ENCODE peak calls at places on chromosomes 5 and 9, in eight cellular contexts. One of them, this sample, is unnamed.

GRCh38 chr5:133075572-133076536 is 24.0 kb downstream of the HSPA4 start:
- DNase-seq in GM12878: no peak
- DNase-seq in stomach: no peak
- DNase-seq in GM23338: no peak
- DNase-seq in sigmoid colon: no peak
- DNase-seq in HCT116: no peak
- DNase-seq in prostate gland: no peak
- DNase-seq in HepG2: peak; percentile 28
- DNase-seq in this sample: no peak

GRCh38 chr5:10682429-10682746 is 78.6 kb downstream of the DAP start:
- DNase-seq in HepG2: no peak
- DNase-seq in GM23338: no peak
- DNase-seq in stomach: no peak
- DNase-seq in HCT116: no peak
- DNase-seq in prostate gland: no peak
- DNase-seq in GM12878: no peak
- DNase-seq in sigmoid colon: no peak
- DNase-seq in this sample: no peak

GRCh38 chr5:40017151-40017550 is 592.4 kb upstream of the DAB2 start:
- DNase-seq in prostate gland: no peak
- DNase-seq in sigmoid colon: no peak
- DNase-seq in HCT116: no peak
- DNase-seq in HepG2: no peak
- DNase-seq in GM12878: no peak
- DNase-seq in stomach: no peak
- DNase-seq in GM23338: no peak
- DNase-seq in this sample: peak; percentile 70

GRCh38 chr5:172498431-172499129 is 44.3 kb upstream of the SH3PXD2B start:
- DNase-seq in stomach: no peak
- DNase-seq in GM12878: no peak
- DNase-seq in HCT116: no peak
- DNase-seq in GM23338: no peak
- DNase-seq in prostate gland: peak; percentile 1
- DNase-seq in sigmoid colon: peak; percentile 24
- DNase-seq in HepG2: no peak
- DNase-seq in this sample: no peak

GRCh38 chr5:174188300-174188699 is 142.8 kb downstream of the NSG2 start:
- DNase-seq in HepG2: no peak
- DNase-seq in stomach: no peak
- DNase-seq in sigmoid colon: no peak
- DNase-seq in GM23338: no peak
- DNase-seq in GM12878: no peak
- DNase-seq in HCT116: peak; percentile 29
- DNase-seq in prostate gland: no peak
- DNase-seq in this sample: no peak

GRCh38 chr5:79702606-79703380 is 13.2 kb downstream of the CMYA5 start:
- DNase-seq in GM23338: peak; percentile 60
- DNase-seq in HepG2: peak; percentile 10
- DNase-seq in prostate gland: no peak
- DNase-seq in HCT116: no peak
- DNase-seq in sigmoid colon: no peak
- DNase-seq in GM12878: no peak
- DNase-seq in stomach: no peak
- DNase-seq in this sample: peak; percentile 62

GRCh38 chr9:113720495-113720894 is 155.6 kb upstream of the ZNF618 start:
- DNase-seq in GM23338: peak; percentile 30
- DNase-seq in stomach: no peak
- DNase-seq in HCT116: no peak
- DNase-seq in GM12878: no peak
- DNase-seq in HepG2: no peak
- DNase-seq in prostate gland: no peak
- DNase-seq in sigmoid colon: no peak
- DNase-seq in this sample: no peak

GRCh38 chr9:70093944-70094343 is 50.3 kb downstream of the MAMDC2 start:
- DNase-seq in prostate gland: no peak
- DNase-seq in GM23338: no peak
- DNase-seq in stomach: no peak
- DNase-seq in sigmoid colon: no peak
- DNase-seq in GM12878: no peak
- DNase-seq in HCT116: no peak
- DNase-seq in HepG2: no peak
- DNase-seq in this sample: no peak

GRCh38 chr5:179186801-179187200 is 126.6 kb downstream of the ZNF354C start:
- DNase-seq in GM12878: no peak
- DNase-seq in HepG2: no peak
- DNase-seq in prostate gland: no peak
- DNase-seq in HCT116: no peak
- DNase-seq in GM23338: no peak
- DNase-seq in sigmoid colon: no peak
- DNase-seq in stomach: no peak
- DNase-seq in this sample: no peak

GRCh38 chr9:136773386-136774044 is 9.2 kb upstream of the LCN15 start:
- DNase-seq in prostate gland: no peak
- DNase-seq in HCT116: no peak
- DNase-seq in HepG2: peak; percentile 41
- DNase-seq in stomach: no peak
- DNase-seq in GM12878: no peak
- DNase-seq in sigmoid colon: no peak
- DNase-seq in GM23338: peak; percentile 89
- DNase-seq in this sample: no peak

GRCh38 chr9:111658943-111659342 is 2.5 kb upstream of the GNG10 start:
- DNase-seq in GM12878: no peak
- DNase-seq in prostate gland: no peak
- DNase-seq in HepG2: no peak
- DNase-seq in stomach: no peak
- DNase-seq in HCT116: no peak
- DNase-seq in sigmoid colon: no peak
- DNase-seq in GM23338: no peak
- DNase-seq in this sample: no peak

GRCh38 chr9:111661802-111662491 is 542 bp downstream of the GNG10 start:
- DNase-seq in HepG2: no peak
- DNase-seq in HCT116: no peak
- DNase-seq in prostate gland: peak; percentile 8
- DNase-seq in sigmoid colon: peak; percentile 65
- DNase-seq in GM23338: peak; percentile 75
- DNase-seq in GM12878: no peak
- DNase-seq in stomach: peak; percentile 30
- DNase-seq in this sample: peak; percentile 55

GRCh38 chr9:111659706-111660105 is 1.7 kb upstream of the GNG10 start:
- DNase-seq in HCT116: no peak
- DNase-seq in GM23338: no peak
- DNase-seq in GM12878: no peak
- DNase-seq in sigmoid colon: no peak
- DNase-seq in HepG2: no peak
- DNase-seq in stomach: no peak
- DNase-seq in prostate gland: no peak
- DNase-seq in this sample: no peak

GRCh38 chr9:111662851-111663823 is 1.7 kb downstream of the GNG10 start:
- DNase-seq in HCT116: no peak
- DNase-seq in GM12878: no peak
- DNase-seq in sigmoid colon: no peak
- DNase-seq in stomach: no peak
- DNase-seq in GM23338: peak; percentile 80
- DNase-seq in HepG2: no peak
- DNase-seq in prostate gland: no peak
- DNase-seq in this sample: no peak

DNA sequence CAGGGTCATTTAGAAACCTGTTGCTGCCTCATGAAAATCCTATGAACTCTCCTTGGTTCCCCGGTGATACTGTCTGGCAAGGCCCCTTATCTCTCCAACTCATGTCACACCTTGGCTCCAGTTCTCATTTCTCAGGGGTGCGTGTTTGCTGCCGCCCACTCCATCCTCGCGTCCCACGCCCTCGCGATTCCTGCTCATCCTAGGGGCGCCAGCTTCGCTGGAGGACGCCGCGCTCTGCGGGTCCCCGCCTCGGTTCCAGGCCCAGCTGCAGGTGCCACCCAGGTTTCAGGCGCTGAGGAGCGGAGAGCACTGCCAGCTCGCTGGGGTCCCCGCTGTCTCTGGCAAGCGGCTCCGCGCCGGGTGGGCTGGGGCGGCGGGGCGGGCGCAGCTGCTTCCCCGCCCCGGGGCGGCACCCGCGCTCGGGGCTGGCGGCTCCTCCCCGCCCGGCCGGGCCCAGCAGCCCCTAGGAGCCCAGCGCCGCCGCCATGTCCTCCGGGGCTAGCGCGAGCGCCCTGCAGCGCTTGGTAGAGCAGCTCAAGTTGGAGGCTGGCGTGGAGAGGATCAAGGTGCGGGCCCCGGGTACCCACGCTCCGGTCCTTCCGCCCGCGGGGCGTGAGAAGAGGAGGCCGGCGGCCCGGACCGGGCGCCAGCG is at the start of gene GNG10:
- DNase-seq in HCT116: no peak
- DNase-seq in sigmoid colon: peak; percentile 74
- DNase-seq in prostate gland: peak; percentile 39
- DNase-seq in GM23338: peak; percentile 57
- DNase-seq in stomach: peak; percentile 62
- DNase-seq in HepG2: peak; percentile 23
- DNase-seq in GM12878: no peak
- DNase-seq in this sample: peak; percentile 35
- TF ChIP-seq POLR2AphosphoS5 in HCT116: peak; percentile 81
- TF ChIP-seq POLR2AphosphoS5 in sigmoid colon: peak; percentile 37
- TF ChIP-seq POLR2AphosphoS5 in prostate gland: no peak
- TF ChIP-seq POLR2AphosphoS5 in GM23338: peak; percentile 82
- TF ChIP-seq POLR2AphosphoS5 in stomach: peak; percentile 18
- TF ChIP-seq POLR2AphosphoS5 in HepG2: peak; percentile 57
- TF ChIP-seq POLR2AphosphoS5 in GM12878: peak; percentile 31
- TF ChIP-seq POLR2AphosphoS5 in this sample: no peak

GRCh38 chr9:18060304-18060934 is 413.5 kb upstream of the ADAMTSL1 start:
- DNase-seq in HCT116: no peak
- DNase-seq in GM23338: peak; percentile 51
- DNase-seq in GM12878: no peak
- DNase-seq in sigmoid colon: no peak
- DNase-seq in stomach: no peak
- DNase-seq in prostate gland: no peak
- DNase-seq in HepG2: no peak
- DNase-seq in this sample: no peak
- TF ChIP-seq CTCF in HCT116: peak; percentile 32
- TF ChIP-seq CTCF in GM23338: no peak
- TF ChIP-seq CTCF in GM12878: no peak
- TF ChIP-seq CTCF in sigmoid colon: no peak
- TF ChIP-seq CTCF in stomach: no peak
- TF ChIP-seq CTCF in prostate gland: no peak
- TF ChIP-seq CTCF in HepG2: no peak
- TF ChIP-seq CTCF in this sample: no peak

GRCh38 chr5:142446960-142447279 is 122.1 kb upstream of the SPRY4 start:
- DNase-seq in stomach: no peak
- DNase-seq in GM23338: no peak
- DNase-seq in HepG2: no peak
- DNase-seq in GM12878: no peak
- DNase-seq in prostate gland: no peak
- DNase-seq in HCT116: no peak
- DNase-seq in sigmoid colon: no peak
- DNase-seq in this sample: no peak
- H3K27ac ChIP-seq in stomach: no peak overlapping the region
- H3K27ac ChIP-seq in GM23338: no peak overlapping the region
- H3K27ac ChIP-seq in HepG2: no peak overlapping the region
- H3K27ac ChIP-seq in GM12878: no peak overlapping the region
- H3K27ac ChIP-seq in prostate gland: no peak overlapping the region
- H3K27ac ChIP-seq in HCT116: peak overlapping the region; percentile 87
- H3K27ac ChIP-seq in sigmoid colon: no peak overlapping the region
- H3K27ac ChIP-seq in this sample: no peak overlapping the region

DNA sequence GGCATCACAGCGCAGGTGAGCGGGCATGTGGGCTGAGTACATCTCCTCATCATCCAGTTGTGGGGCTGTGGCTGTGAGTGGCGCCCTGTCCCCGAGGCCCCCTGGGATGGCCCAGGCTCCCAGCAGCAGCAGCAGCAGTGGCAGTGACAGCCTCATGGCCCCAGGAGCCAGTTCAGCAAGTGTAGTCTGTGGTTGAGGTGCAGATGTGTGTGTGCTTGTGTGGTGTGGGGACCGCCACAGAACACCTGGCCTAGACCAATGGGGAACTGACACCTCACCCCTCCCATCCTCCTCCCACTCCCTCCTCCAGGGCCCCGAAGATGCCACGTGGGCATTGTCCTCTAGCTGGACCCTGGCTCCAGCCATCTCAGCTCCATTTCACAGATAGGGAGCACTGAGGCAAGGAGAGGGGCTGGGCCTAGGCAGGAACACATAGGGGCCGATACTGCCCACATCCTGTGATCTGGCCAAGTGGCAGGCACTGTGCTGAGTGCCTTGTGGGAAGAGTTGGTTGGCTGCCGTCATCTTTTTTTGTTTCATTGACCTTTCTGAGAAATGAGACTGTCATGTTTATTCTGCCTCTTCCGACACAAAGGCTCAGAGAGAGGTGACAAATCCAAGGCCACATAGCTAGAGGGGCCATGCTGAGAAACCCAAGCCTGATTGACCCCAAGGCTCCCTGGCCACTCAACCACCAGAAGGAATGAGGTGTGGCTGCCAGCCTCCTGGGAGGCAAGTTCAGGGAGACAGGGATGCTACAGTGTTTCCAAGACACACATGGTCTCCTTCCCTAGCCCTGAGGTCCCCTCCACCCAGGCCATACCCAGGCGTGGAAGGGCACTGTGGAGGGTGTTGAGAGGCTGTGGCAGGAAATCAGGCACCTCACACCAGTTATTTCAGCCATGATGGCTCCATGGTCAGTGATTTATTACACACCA is at the start of gene MZB1:
- DNase-seq in HCT116: no peak
- DNase-seq in stomach: no peak
- DNase-seq in sigmoid colon: no peak
- DNase-seq in prostate gland: no peak
- DNase-seq in HepG2: no peak
- DNase-seq in GM23338: no peak
- DNase-seq in GM12878: peak; percentile 95
- DNase-seq in this sample: peak; percentile 48
- TF ChIP-seq POLR2AphosphoS5 in HCT116: no peak
- TF ChIP-seq POLR2AphosphoS5 in stomach: peak; percentile 26
- TF ChIP-seq POLR2AphosphoS5 in sigmoid colon: no peak
- TF ChIP-seq POLR2AphosphoS5 in prostate gland: no peak
- TF ChIP-seq POLR2AphosphoS5 in HepG2: no peak
- TF ChIP-seq POLR2AphosphoS5 in GM23338: no peak
- TF ChIP-seq POLR2AphosphoS5 in GM12878: peak; percentile 96
- TF ChIP-seq POLR2AphosphoS5 in this sample: peak; percentile 56